ENCODE peak calls at places on chromosomes 13 and 19, in seven cellular contexts. One of them, this sample, is unnamed.

GRCh38 chr13:38767506-38768265 is 80.8 kb downstream of the FREM2 start:
- DNase-seq in H9: no peak
- DNase-seq in IMR-90: no peak
- DNase-seq in H1: no peak
- DNase-seq in trophoblast cell: no peak
- DNase-seq in mesenchymal stem cell: no peak
- DNase-seq in neuronal stem cell: no peak
- DNase-seq in this sample: no peak

GRCh38 chr13:48506092-48506701 is 26.7 kb downstream of the RCBTB2 start:
- DNase-seq in H9: no peak
- DNase-seq in neuronal stem cell: no peak
- DNase-seq in trophoblast cell: no peak
- DNase-seq in mesenchymal stem cell: no peak
- DNase-seq in IMR-90: no peak
- DNase-seq in H1: no peak
- DNase-seq in this sample: no peak

GRCh38 chr13:97264663-97265062 is 42.5 kb downstream of the MBNL2 start:
- DNase-seq in H1: no peak
- DNase-seq in H9: no peak
- DNase-seq in mesenchymal stem cell: no peak
- DNase-seq in trophoblast cell: no peak
- DNase-seq in neuronal stem cell: no peak
- DNase-seq in IMR-90: no peak
- DNase-seq in this sample: no peak

GRCh38 chr19:12345197-12345596 is 11.8 kb upstream of the ZNF563 start:
- DNase-seq in H9: no peak
- DNase-seq in H1: no peak
- DNase-seq in IMR-90: no peak
- DNase-seq in trophoblast cell: no peak
- DNase-seq in mesenchymal stem cell: no peak
- DNase-seq in neuronal stem cell: no peak
- DNase-seq in this sample: no peak

GRCh38 chr13:84121456-84121855 is 239.2 kb upstream of the SLITRK1 start:
- DNase-seq in H1: no peak
- DNase-seq in H9: no peak
- DNase-seq in IMR-90: no peak
- DNase-seq in neuronal stem cell: peak; percentile 26
- DNase-seq in trophoblast cell: no peak
- DNase-seq in mesenchymal stem cell: no peak
- DNase-seq in this sample: no peak

GRCh38 chr19:47323872-47324271 is 8.1 kb upstream of the C5AR2 start:
- DNase-seq in H1: no peak
- DNase-seq in mesenchymal stem cell: no peak
- DNase-seq in IMR-90: no peak
- DNase-seq in H9: no peak
- DNase-seq in trophoblast cell: no peak
- DNase-seq in neuronal stem cell: no peak
- DNase-seq in this sample: no peak

GRCh38 chr19:16161848-16162247 is 11.5 kb downstream of the CIB3 start:
- DNase-seq in H1: no peak
- DNase-seq in IMR-90: peak; percentile 85
- DNase-seq in trophoblast cell: no peak
- DNase-seq in mesenchymal stem cell: peak; percentile 30
- DNase-seq in H9: no peak
- DNase-seq in neuronal stem cell: no peak
- DNase-seq in this sample: no peak

GRCh38 chr19:13089139-13089856 is 13.4 kb downstream of the LYL1 start:
- DNase-seq in mesenchymal stem cell: no peak
- DNase-seq in H9: peak; percentile 79
- DNase-seq in IMR-90: no peak
- DNase-seq in trophoblast cell: no peak
- DNase-seq in neuronal stem cell: no peak
- DNase-seq in H1: no peak
- DNase-seq in this sample: peak; percentile 81

GRCh38 chr19:28019901-28020300 is 1193.0 kb downstream of the UQCRFS1 start:
- DNase-seq in H1: no peak
- DNase-seq in mesenchymal stem cell: no peak
- DNase-seq in H9: no peak
- DNase-seq in trophoblast cell: no peak
- DNase-seq in neuronal stem cell: no peak
- DNase-seq in IMR-90: no peak
- DNase-seq in this sample: no peak
- H3K18ac ChIP-seq in H1: no peak overlapping the region
- H3K18ac ChIP-seq in mesenchymal stem cell: no peak overlapping the region
- H3K18ac ChIP-seq in H9: no peak overlapping the region
- H3K18ac ChIP-seq in trophoblast cell: no peak overlapping the region
- H3K18ac ChIP-seq in neuronal stem cell: no peak overlapping the region
- H3K18ac ChIP-seq in IMR-90: no peak overlapping the region
- H3K18ac ChIP-seq in this sample: no peak overlapping the region

GRCh38 chr13:27359203-27359821 is 65.1 kb upstream of the GTF3A start:
- DNase-seq in trophoblast cell: peak; percentile 41
- DNase-seq in H1: no peak
- DNase-seq in H9: peak; percentile 67
- DNase-seq in neuronal stem cell: peak; percentile 49
- DNase-seq in mesenchymal stem cell: peak; percentile 70
- DNase-seq in IMR-90: peak; percentile 73
- DNase-seq in this sample: peak; percentile 65
- H3K23ac ChIP-seq in trophoblast cell: no peak overlapping the region
- H3K23ac ChIP-seq in H1: no peak overlapping the region
- H3K23ac ChIP-seq in H9: no peak overlapping the region
- H3K23ac ChIP-seq in neuronal stem cell: no peak overlapping the region
- H3K23ac ChIP-seq in mesenchymal stem cell: no peak overlapping the region
- H3K23ac ChIP-seq in IMR-90: no peak overlapping the region
- H3K23ac ChIP-seq in this sample: no peak overlapping the region

GRCh38 chr19:18866800-18867123 is 29.2 kb downstream of the CERS1 start:
- DNase-seq in H9: no peak
- DNase-seq in mesenchymal stem cell: no peak
- DNase-seq in trophoblast cell: no peak
- DNase-seq in H1: no peak
- DNase-seq in neuronal stem cell: no peak
- DNase-seq in IMR-90: no peak
- DNase-seq in this sample: no peak
- H3K18ac ChIP-seq in H9: no peak overlapping the region
- H3K18ac ChIP-seq in mesenchymal stem cell: no peak overlapping the region
- H3K18ac ChIP-seq in trophoblast cell: no peak overlapping the region
- H3K18ac ChIP-seq in H1: no peak overlapping the region
- H3K18ac ChIP-seq in neuronal stem cell: no peak overlapping the region
- H3K18ac ChIP-seq in IMR-90: no peak overlapping the region
- H3K18ac ChIP-seq in this sample: no peak overlapping the region

GRCh38 chr19:30564551-30565011 is 192.4 kb downstream of the ZNF536 start:
- DNase-seq in trophoblast cell: no peak
- DNase-seq in IMR-90: no peak
- DNase-seq in H1: no peak
- DNase-seq in neuronal stem cell: no peak
- DNase-seq in H9: peak; percentile 42
- DNase-seq in mesenchymal stem cell: no peak
- DNase-seq in this sample: no peak
- H3K23ac ChIP-seq in trophoblast cell: no peak overlapping the region
- H3K23ac ChIP-seq in IMR-90: no peak overlapping the region
- H3K23ac ChIP-seq in H1: no peak overlapping the region
- H3K23ac ChIP-seq in neuronal stem cell: no peak overlapping the region
- H3K23ac ChIP-seq in H9: no peak overlapping the region
- H3K23ac ChIP-seq in mesenchymal stem cell: no peak overlapping the region
- H3K23ac ChIP-seq in this sample: no peak overlapping the region

DNA sequence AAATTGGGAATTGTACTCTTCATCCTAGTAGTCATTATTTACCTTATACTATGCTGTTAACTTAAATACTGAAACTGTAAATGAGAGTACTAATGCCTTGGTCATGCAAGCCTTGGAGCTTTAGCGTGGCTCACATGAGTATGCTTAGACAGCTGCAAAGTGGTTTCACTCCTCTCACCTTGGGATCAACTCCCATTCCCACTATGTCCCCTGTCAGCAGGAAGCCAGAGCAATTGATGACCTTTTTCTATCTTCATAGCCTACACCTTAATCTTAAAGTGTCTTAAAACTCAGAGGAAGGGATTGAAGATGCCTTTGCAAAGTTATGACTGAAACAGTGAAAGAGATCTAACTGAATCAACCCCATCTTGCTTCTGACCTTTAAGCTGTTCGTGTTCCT is 33.2 kb upstream of the CEACAM8 start:
- DNase-seq in IMR-90: no peak
- DNase-seq in neuronal stem cell: no peak
- DNase-seq in mesenchymal stem cell: no peak
- DNase-seq in trophoblast cell: no peak
- DNase-seq in H9: no peak
- DNase-seq in H1: no peak
- DNase-seq in this sample: no peak
- H3K18ac ChIP-seq in IMR-90: no peak overlapping the region
- H3K18ac ChIP-seq in neuronal stem cell: no peak overlapping the region
- H3K18ac ChIP-seq in mesenchymal stem cell: no peak overlapping the region
- H3K18ac ChIP-seq in trophoblast cell: no peak overlapping the region
- H3K18ac ChIP-seq in H9: no peak overlapping the region
- H3K18ac ChIP-seq in H1: no peak overlapping the region
- H3K18ac ChIP-seq in this sample: no peak overlapping the region

GRCh38 chr13:85997587-85997986 is 198.4 kb upstream of the SLITRK6 start:
- DNase-seq in H9: no peak
- DNase-seq in IMR-90: no peak
- DNase-seq in neuronal stem cell: no peak
- DNase-seq in H1: no peak
- DNase-seq in trophoblast cell: no peak
- DNase-seq in mesenchymal stem cell: peak; percentile 17
- DNase-seq in this sample: no peak
- H3K23ac ChIP-seq in H9: no peak overlapping the region
- H3K23ac ChIP-seq in IMR-90: no peak overlapping the region
- H3K23ac ChIP-seq in neuronal stem cell: no peak overlapping the region
- H3K23ac ChIP-seq in H1: no peak overlapping the region
- H3K23ac ChIP-seq in trophoblast cell: no peak overlapping the region
- H3K23ac ChIP-seq in mesenchymal stem cell: no peak overlapping the region
- H3K23ac ChIP-seq in this sample: no peak overlapping the region

GRCh38 chr19:17365361-17365760 is 11.8 kb downstream of the PLVAP start:
- DNase-seq in neuronal stem cell: no peak
- DNase-seq in trophoblast cell: no peak
- DNase-seq in H1: no peak
- DNase-seq in IMR-90: no peak
- DNase-seq in H9: no peak
- DNase-seq in mesenchymal stem cell: no peak
- DNase-seq in this sample: no peak

GRCh38 chr19:17370026-17370587 is 7.0 kb downstream of the PLVAP start:
- DNase-seq in mesenchymal stem cell: peak; percentile 32
- DNase-seq in H1: no peak
- DNase-seq in H9: no peak
- DNase-seq in IMR-90: peak; percentile 58
- DNase-seq in trophoblast cell: peak; percentile 14
- DNase-seq in neuronal stem cell: no peak
- DNase-seq in this sample: no peak
- H3K18ac ChIP-seq in mesenchymal stem cell: no peak overlapping the region
- H3K18ac ChIP-seq in H1: peak overlapping the region; percentile 60
- H3K18ac ChIP-seq in H9: no peak overlapping the region
- H3K18ac ChIP-seq in IMR-90: no peak overlapping the region
- H3K18ac ChIP-seq in trophoblast cell: no peak overlapping the region
- H3K18ac ChIP-seq in neuronal stem cell: no peak overlapping the region
- H3K18ac ChIP-seq in this sample: no peak overlapping the region

GRCh38 chr13:59546178-59546577 is 617.5 kb downstream of the DIAPH3 start:
- DNase-seq in mesenchymal stem cell: no peak
- DNase-seq in H9: no peak
- DNase-seq in H1: no peak
- DNase-seq in neuronal stem cell: no peak
- DNase-seq in IMR-90: no peak
- DNase-seq in trophoblast cell: no peak
- DNase-seq in this sample: no peak

GRCh38 chr13:59542303-59542702 is 621.4 kb downstream of the DIAPH3 start:
- DNase-seq in IMR-90: no peak
- DNase-seq in H9: no peak
- DNase-seq in mesenchymal stem cell: no peak
- DNase-seq in H1: no peak
- DNase-seq in neuronal stem cell: no peak
- DNase-seq in trophoblast cell: no peak
- DNase-seq in this sample: peak; percentile 59

GRCh38 chr13:59545007-59545406 is 618.7 kb downstream of the DIAPH3 start:
- DNase-seq in neuronal stem cell: no peak
- DNase-seq in trophoblast cell: no peak
- DNase-seq in mesenchymal stem cell: no peak
- DNase-seq in H1: no peak
- DNase-seq in H9: no peak
- DNase-seq in IMR-90: no peak
- DNase-seq in this sample: peak; percentile 60

GRCh38 chr13:59543418-59543817 is 620.3 kb downstream of the DIAPH3 start:
- DNase-seq in neuronal stem cell: no peak
- DNase-seq in trophoblast cell: no peak
- DNase-seq in IMR-90: no peak
- DNase-seq in mesenchymal stem cell: no peak
- DNase-seq in H9: no peak
- DNase-seq in H1: no peak
- DNase-seq in this sample: no peak

DNA sequence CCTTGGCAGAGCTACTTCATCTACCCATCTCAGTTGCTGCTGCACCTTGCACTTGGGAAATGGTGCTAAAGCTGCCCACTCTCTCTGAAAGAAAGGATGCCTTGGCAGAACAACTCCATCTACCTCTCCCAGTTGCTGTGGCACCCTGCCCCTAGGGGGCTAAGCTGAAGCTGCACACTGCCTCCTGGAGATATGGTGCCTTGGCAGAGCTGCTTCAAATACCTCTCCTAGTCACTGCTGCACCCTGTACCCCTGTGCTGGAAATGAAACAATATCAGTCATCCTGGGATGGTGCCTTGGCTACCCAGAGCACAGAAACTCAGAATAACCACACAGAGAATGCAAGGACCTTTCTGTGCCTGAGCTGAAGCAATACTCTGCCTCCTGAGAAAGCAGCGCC is 615.8 kb downstream of the DIAPH3 start:
- DNase-seq in mesenchymal stem cell: no peak
- DNase-seq in trophoblast cell: no peak
- DNase-seq in neuronal stem cell: no peak
- DNase-seq in IMR-90: no peak
- DNase-seq in H9: no peak
- DNase-seq in H1: no peak
- DNase-seq in this sample: no peak
- H3K23ac ChIP-seq in mesenchymal stem cell: no peak overlapping the region
- H3K23ac ChIP-seq in trophoblast cell: no peak overlapping the region
- H3K23ac ChIP-seq in neuronal stem cell: no peak overlapping the region
- H3K23ac ChIP-seq in IMR-90: no peak overlapping the region
- H3K23ac ChIP-seq in H9: no peak overlapping the region
- H3K23ac ChIP-seq in H1: no peak overlapping the region
- H3K23ac ChIP-seq in this sample: no peak overlapping the region

This sample was measured in mesendoderm.